ENCODE peak calls at places on chromosomes 5 and 9, in eight cellular contexts. One of them, this sample, is unnamed.
A peak's percentile ranks its signal among the peaks of the same experiment; 100 is the strongest.

GRCh38 chr9:68470634-68471033 is 70.0 kb downstream of the TMEM252 start:
- DNase-seq in endothelial cell of umbilical vein: no peak
- DNase-seq in H1: no peak
- DNase-seq in HepG2: no peak
- DNase-seq in GM12878: no peak
- DNase-seq in HCT116: no peak
- DNase-seq in GM23338: no peak
- DNase-seq in K562: no peak
- DNase-seq in this sample: no peak

GRCh38 chr5:169301386-169301930 is 519 bp upstream of the SLIT3 start:
- DNase-seq in endothelial cell of umbilical vein: no peak
- DNase-seq in H1: no peak
- DNase-seq in HepG2: no peak
- DNase-seq in GM12878: no peak
- DNase-seq in HCT116: no peak
- DNase-seq in GM23338: peak; percentile 48
- DNase-seq in K562: no peak
- DNase-seq in this sample: no peak

GRCh38 chr5:87394407-87394806 is 18.3 kb downstream of the CCNH start:
- DNase-seq in endothelial cell of umbilical vein: peak; percentile 38
- DNase-seq in H1: no peak
- DNase-seq in HepG2: no peak
- DNase-seq in GM12878: no peak
- DNase-seq in HCT116: no peak
- DNase-seq in GM23338: no peak
- DNase-seq in K562: no peak
- DNase-seq in this sample: no peak

GRCh38 chr9:23590601-23591000 is 235.4 kb downstream of the ELAVL2 start:
- DNase-seq in endothelial cell of umbilical vein: peak; percentile 34
- DNase-seq in H1: no peak
- DNase-seq in HepG2: no peak
- DNase-seq in GM12878: no peak
- DNase-seq in HCT116: no peak
- DNase-seq in GM23338: no peak
- DNase-seq in K562: no peak
- DNase-seq in this sample: no peak

GRCh38 chr5:176921669-176922196 is 22.6 kb upstream of the HK3 start:
- DNase-seq in endothelial cell of umbilical vein: no peak
- DNase-seq in H1: no peak
- DNase-seq in HepG2: no peak
- DNase-seq in GM12878: no peak
- DNase-seq in HCT116: no peak
- DNase-seq in GM23338: no peak
- DNase-seq in K562: no peak
- DNase-seq in this sample: no peak

GRCh38 chr5:77990020-77990419 is 213.9 kb upstream of the TBCA start:
- DNase-seq in endothelial cell of umbilical vein: no peak
- DNase-seq in H1: no peak
- DNase-seq in HepG2: no peak
- DNase-seq in GM12878: no peak
- DNase-seq in HCT116: no peak
- DNase-seq in GM23338: peak; percentile 63
- DNase-seq in K562: no peak
- DNase-seq in this sample: no peak

GRCh38 chr5:3595102-3595961 is at the start of gene IRX1:
- DNase-seq in endothelial cell of umbilical vein: no peak
- DNase-seq in H1: peak; percentile 82
- DNase-seq in HepG2: no peak
- DNase-seq in GM12878: no peak
- DNase-seq in HCT116: no peak
- DNase-seq in GM23338: peak; percentile 81
- DNase-seq in K562: no peak
- DNase-seq in this sample: no peak

GRCh38 chr5:67292201-67292940 is 95.8 kb upstream of the CD180 start:
- DNase-seq in endothelial cell of umbilical vein: no peak
- DNase-seq in H1: no peak
- DNase-seq in HepG2: no peak
- DNase-seq in GM12878: no peak
- DNase-seq in HCT116: no peak
- DNase-seq in GM23338: no peak
- DNase-seq in K562: no peak
- DNase-seq in this sample: no peak

GRCh38 chr9:2291980-2292704 is 277.0 kb downstream of the SMARCA2 start:
- DNase-seq in endothelial cell of umbilical vein: no peak
- DNase-seq in H1: no peak
- DNase-seq in HepG2: no peak
- DNase-seq in GM12878: no peak
- DNase-seq in HCT116: no peak
- DNase-seq in GM23338: no peak
- DNase-seq in K562: no peak
- DNase-seq in this sample: no peak

GRCh38 chr9:108377382-108377781 is 478.4 kb downstream of the ACTL7B start:
- DNase-seq in endothelial cell of umbilical vein: no peak
- DNase-seq in H1: no peak
- DNase-seq in HepG2: no peak
- DNase-seq in GM12878: no peak
- DNase-seq in HCT116: no peak
- DNase-seq in GM23338: no peak
- DNase-seq in K562: no peak
- DNase-seq in this sample: no peak

GRCh38 chr9:16675131-16675530 is 195.3 kb downstream of the BNC2 start:
- DNase-seq in endothelial cell of umbilical vein: no peak
- DNase-seq in H1: no peak
- DNase-seq in HepG2: no peak
- DNase-seq in GM12878: no peak
- DNase-seq in HCT116: no peak
- DNase-seq in GM23338: no peak
- DNase-seq in K562: no peak
- DNase-seq in this sample: no peak

GRCh38 chr5:136457390-136458094 is 92.2 kb upstream of the TRPC7 start:
- DNase-seq in endothelial cell of umbilical vein: no peak
- DNase-seq in H1: no peak
- DNase-seq in HepG2: no peak
- DNase-seq in GM12878: no peak
- DNase-seq in HCT116: no peak
- DNase-seq in GM23338: no peak
- DNase-seq in K562: no peak
- DNase-seq in this sample: no peak

GRCh38 chr9:69546265-69546664 is 125.9 kb downstream of the APBA1 start:
- DNase-seq in endothelial cell of umbilical vein: peak; percentile 60
- DNase-seq in H1: no peak
- DNase-seq in HepG2: peak; percentile 21
- DNase-seq in GM12878: no peak
- DNase-seq in HCT116: peak; percentile 7
- DNase-seq in GM23338: peak; percentile 80
- DNase-seq in K562: peak; percentile 1
- DNase-seq in this sample: no peak

GRCh38 chr5:80569961-80570786 is at the start of gene ANKRD34B:
- DNase-seq in endothelial cell of umbilical vein: peak; percentile 10
- DNase-seq in H1: peak; percentile 81
- DNase-seq in HepG2: no peak
- DNase-seq in GM12878: no peak
- DNase-seq in HCT116: no peak
- DNase-seq in GM23338: peak; percentile 89
- DNase-seq in K562: no peak
- DNase-seq in this sample: no peak

GRCh38 chr5:848671-849111 is 2.1 kb downstream of the ZDHHC11 start:
- DNase-seq in endothelial cell of umbilical vein: no peak
- DNase-seq in H1: no peak
- DNase-seq in HepG2: no peak
- DNase-seq in GM12878: no peak
- DNase-seq in HCT116: no peak
- DNase-seq in GM23338: no peak
- DNase-seq in K562: no peak
- DNase-seq in this sample: no peak

GRCh38 chr5:8864053-8864452 is 681.8 kb downstream of the SEMA5A start:
- DNase-seq in endothelial cell of umbilical vein: peak; percentile 13
- DNase-seq in H1: peak; percentile 64
- DNase-seq in HepG2: no peak
- DNase-seq in GM12878: no peak
- DNase-seq in HCT116: no peak
- DNase-seq in GM23338: peak; percentile 78
- DNase-seq in K562: peak; percentile 11
- DNase-seq in this sample: no peak

GRCh38 chr5:80837679-80838078 is 122.5 kb upstream of the RASGRF2 start:
- DNase-seq in endothelial cell of umbilical vein: no peak
- DNase-seq in H1: no peak
- DNase-seq in HepG2: no peak
- DNase-seq in GM12878: peak; percentile 31
- DNase-seq in HCT116: no peak
- DNase-seq in GM23338: no peak
- DNase-seq in K562: no peak
- DNase-seq in this sample: no peak

GRCh38 chr9:123927625-123928308 is 2.2 kb downstream of the DENND1A start:
- DNase-seq in endothelial cell of umbilical vein: no peak
- DNase-seq in H1: no peak
- DNase-seq in HepG2: no peak
- DNase-seq in GM12878: peak; percentile 58
- DNase-seq in HCT116: no peak
- DNase-seq in GM23338: no peak
- DNase-seq in K562: peak; percentile 48
- DNase-seq in this sample: peak; percentile 68

GRCh38 chr9:97518909-97519307 is 17.4 kb downstream of the TMOD1 start:
- DNase-seq in endothelial cell of umbilical vein: peak; percentile 97
- DNase-seq in H1: no peak
- DNase-seq in HepG2: no peak
- DNase-seq in GM12878: no peak
- DNase-seq in HCT116: no peak
- DNase-seq in GM23338: no peak
- DNase-seq in K562: peak; percentile 61
- DNase-seq in this sample: no peak

DNA sequence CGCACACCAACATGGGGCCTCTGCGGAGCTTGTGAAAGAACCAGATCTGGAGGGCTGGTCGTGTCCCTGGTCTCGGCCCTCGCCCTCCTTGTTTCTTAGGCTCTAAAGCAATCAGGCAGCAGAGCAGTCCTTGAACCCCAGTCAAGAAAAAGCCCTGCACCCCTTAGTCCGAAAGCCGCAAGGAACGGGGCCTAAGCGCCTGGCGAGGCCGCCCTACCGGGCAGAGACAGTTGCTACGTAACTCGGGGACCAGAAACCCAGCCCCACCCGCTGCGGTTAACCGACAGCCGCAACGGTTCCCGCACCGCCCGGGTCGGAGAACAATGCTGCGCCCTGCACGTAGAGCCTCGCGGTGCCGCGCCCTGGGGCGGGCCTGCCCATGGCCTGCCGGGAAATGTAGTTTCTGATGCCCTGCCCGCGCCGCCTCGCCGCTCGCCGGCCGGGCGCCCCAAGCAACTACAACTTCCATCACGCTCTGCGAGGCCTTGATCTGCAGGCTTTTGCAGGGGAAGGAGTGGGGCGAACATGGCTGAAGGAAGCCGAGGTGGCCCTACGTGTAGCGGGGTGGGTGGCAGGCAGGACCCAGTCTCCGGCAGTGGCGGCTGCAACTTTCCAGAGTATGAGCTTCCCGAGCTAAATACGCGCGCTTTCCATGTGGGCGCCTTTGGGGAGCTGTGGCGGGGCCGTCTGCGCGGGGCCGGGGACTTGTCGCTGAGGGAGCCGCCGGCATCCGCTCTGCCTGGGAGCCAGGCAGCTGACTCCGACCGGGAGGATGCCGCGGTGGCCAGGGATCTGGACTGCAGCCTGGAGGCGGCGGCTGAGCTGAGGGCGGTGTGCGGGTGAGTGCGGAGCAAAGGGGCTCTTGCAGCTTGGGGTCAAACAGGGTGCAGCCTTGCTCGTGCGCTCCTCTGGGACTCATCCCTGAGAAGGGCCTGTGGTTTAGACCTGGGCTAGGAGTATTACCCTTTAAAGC is at the start of gene SNAPC3:
- DNase-seq in endothelial cell of umbilical vein: peak; percentile 98
- DNase-seq in H1: peak; percentile 95
- DNase-seq in HepG2: peak; percentile 88
- DNase-seq in GM12878: peak; percentile 81
- DNase-seq in HCT116: peak; percentile 83
- DNase-seq in GM23338: peak; percentile 98
- DNase-seq in K562: peak; percentile 93
- DNase-seq in this sample: peak; percentile 48
- TF ChIP-seq EZH2 in endothelial cell of umbilical vein: no peak
- TF ChIP-seq EZH2 in H1: no peak
- TF ChIP-seq EZH2 in HepG2: no peak
- TF ChIP-seq EZH2 in GM12878: no peak
- TF ChIP-seq EZH2 in HCT116: no peak
- TF ChIP-seq EZH2 in GM23338: no peak
- TF ChIP-seq EZH2 in K562: no peak
- TF ChIP-seq EZH2 in this sample: no peak

GRCh38 chr9:93134018-93134739 is at the start of gene NINJ1:
- DNase-seq in endothelial cell of umbilical vein: peak; percentile 83
- DNase-seq in H1: peak; percentile 85
- DNase-seq in HepG2: peak; percentile 40
- DNase-seq in GM12878: peak; percentile 50
- DNase-seq in HCT116: peak; percentile 4
- DNase-seq in GM23338: peak; percentile 80
- DNase-seq in K562: peak; percentile 76
- DNase-seq in this sample: no peak
- TF ChIP-seq POLR2AphosphoS5 in endothelial cell of umbilical vein: peak; percentile 43
- TF ChIP-seq POLR2AphosphoS5 in H1: peak; percentile 38
- TF ChIP-seq POLR2AphosphoS5 in HepG2: peak; percentile 80
- TF ChIP-seq POLR2AphosphoS5 in GM12878: peak; percentile 77
- TF ChIP-seq POLR2AphosphoS5 in HCT116: peak; percentile 82
- TF ChIP-seq POLR2AphosphoS5 in GM23338: peak; percentile 73
- TF ChIP-seq POLR2AphosphoS5 in K562: no peak
- TF ChIP-seq POLR2AphosphoS5 in this sample: peak; percentile 69

DNA sequence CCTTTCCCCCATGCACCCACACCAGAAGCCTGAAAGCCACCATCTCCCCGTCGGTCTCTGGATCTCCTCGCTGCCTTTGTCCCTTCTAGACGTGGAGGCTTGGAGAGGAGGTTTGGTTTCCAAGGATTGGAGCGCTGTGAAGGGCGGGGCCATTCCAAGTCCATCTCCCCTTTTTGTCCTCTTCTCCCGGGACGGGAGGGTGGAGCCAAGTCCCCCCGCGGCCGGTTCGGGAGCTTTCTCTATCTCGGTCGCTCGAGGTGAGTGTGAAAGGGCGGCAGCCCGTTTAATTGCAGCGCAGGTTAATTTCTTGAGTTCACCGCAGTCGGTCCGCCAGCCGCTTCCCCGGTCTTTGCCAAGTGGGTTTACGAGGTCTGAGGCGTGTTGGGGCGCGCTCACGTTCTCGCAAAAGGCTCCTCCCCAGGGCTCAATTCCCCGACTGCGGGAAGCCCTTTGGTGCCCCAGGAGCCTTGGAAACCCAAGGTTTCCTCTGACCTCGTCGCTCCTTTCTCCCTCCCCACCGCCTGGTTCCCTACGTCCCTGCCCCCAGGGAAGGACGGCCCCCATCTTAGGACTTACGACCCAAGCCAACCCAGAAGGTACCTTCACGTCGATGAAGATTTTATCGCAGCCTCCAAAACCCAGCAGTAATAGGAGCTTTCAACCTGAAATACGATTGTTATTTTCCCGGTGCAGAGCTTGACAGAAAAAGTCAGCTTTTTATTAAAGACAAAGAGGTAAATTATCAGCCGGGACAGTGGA is 2.8 kb upstream of the ZNF462 start:
- DNase-seq in endothelial cell of umbilical vein: peak; percentile 46
- DNase-seq in H1: peak; percentile 83
- DNase-seq in HepG2: no peak
- DNase-seq in GM12878: no peak
- DNase-seq in HCT116: peak; percentile 41
- DNase-seq in GM23338: peak; percentile 90
- DNase-seq in K562: no peak
- DNase-seq in this sample: no peak
- TF ChIP-seq EZH2 in endothelial cell of umbilical vein: no peak
- TF ChIP-seq EZH2 in H1: no peak
- TF ChIP-seq EZH2 in HepG2: no peak
- TF ChIP-seq EZH2 in GM12878: no peak
- TF ChIP-seq EZH2 in HCT116: no peak
- TF ChIP-seq EZH2 in GM23338: no peak
- TF ChIP-seq EZH2 in K562: no peak
- TF ChIP-seq EZH2 in this sample: no peak

GRCh38 chr9:119802621-119803020 is 433.4 kb upstream of the BRINP1 start:
- DNase-seq in endothelial cell of umbilical vein: no peak
- DNase-seq in H1: peak; percentile 47
- DNase-seq in HepG2: no peak
- DNase-seq in GM12878: no peak
- DNase-seq in HCT116: no peak
- DNase-seq in GM23338: peak; percentile 3
- DNase-seq in K562: no peak
- DNase-seq in this sample: no peak
- TF ChIP-seq POLR2AphosphoS5 in endothelial cell of umbilical vein: no peak
- TF ChIP-seq POLR2AphosphoS5 in H1: no peak
- TF ChIP-seq POLR2AphosphoS5 in HepG2: no peak
- TF ChIP-seq POLR2AphosphoS5 in GM12878: no peak
- TF ChIP-seq POLR2AphosphoS5 in HCT116: no peak
- TF ChIP-seq POLR2AphosphoS5 in GM23338: no peak
- TF ChIP-seq POLR2AphosphoS5 in K562: no peak
- TF ChIP-seq POLR2AphosphoS5 in this sample: no peak